ENCODE peak calls at places on chromosomes 13 and 19, in ten cellular contexts. U, P, D, M, A, F, N, K, O and G are unnamed samples.

GRCh38 chr19:44960906-44961734 is 5.9 kb downstream of the CLPTM1 start:
- DNase-seq in P (no peak), O (no peak), D (no peak), U (no peak), M (no peak), K (no peak), F (no peak), N (no peak), A (no peak), G (no peak)

GRCh38 chr19:45814851-45815481 is at the start of gene RSPH6A:
- DNase-seq in F (no peak), U (no peak), A (no peak), M (no peak), N (no peak), D (no peak), P (no peak), O (no peak), K (no peak), G (no peak)

GRCh38 chr19:11821474-11821873 is 7.4 kb downstream of the ZNF440 start:
- DNase-seq in N (no peak), K (no peak), M (no peak), P (no peak), D (no peak), O (no peak), F (no peak), U (no peak), A (no peak), G (no peak)

GRCh38 chr19:41746593-41747227 is 8.6 kb upstream of the CEACAM6 start:
- DNase-seq in P (no peak), D (peak), F (peak), N (no peak), O (no peak), M (peak), K (no peak), A (peak), U (no peak), G (peak)

GRCh38 chr13:19179916-19180315 is 1.7 kb downstream of the TUBA3C start:
- DNase-seq in M (no peak), K (no peak), A (no peak), N (no peak), U (no peak), O (no peak), F (no peak), D (no peak), P (no peak), G (no peak)

GRCh38 chr19:47713046-47714021 is at the start of gene EHD2:
- DNase-seq in P (peak), K (peak), U (peak), A (no peak), O (no peak), D (peak), N (peak), F (peak), M (peak), G (peak)

GRCh38 chr13:110628952-110629701 is 13.8 kb downstream of the NAXD start:
- DNase-seq in O (no peak), D (no peak), K (no peak), F (no peak), A (no peak), U (no peak), N (no peak), P (no peak), M (no peak), G (no peak)

GRCh38 chr13:43537124-43537523 is 249.6 kb downstream of the ENOX1 start:
- DNase-seq in F (no peak), U (no peak), D (no peak), O (no peak), P (no peak), A (no peak), M (no peak), N (no peak), K (no peak), G (no peak)

GRCh38 chr19:15251010-15251748 is 18.9 kb upstream of the EPHX3 start:
- DNase-seq in F (no peak), P (peak), O (peak), M (no peak), A (no peak), D (no peak), U (no peak), N (no peak), K (no peak), G (no peak)

GRCh38 chr19:33416307-33417215 is 43.1 kb downstream of the CEBPG start:
- DNase-seq in M (peak), D (peak), P (peak), U (peak), K (peak), A (peak), N (peak), O (no peak), F (peak), G (peak)